ENCODE peak calls at places on chromosomes 12 and 14, in ten cellular contexts. G is suprapubic skin, W is keratinocyte, B is stomach, V is WERI-Rb-1, O is lung, P is ovary, E is psoas muscle, C is adrenal gland, S is cardiac muscle cell. X is an unnamed sample.

GRCh38 chr12:97308576-97309198 is 153.9 kb upstream of the RMST start:
- DNase-seq in G (no peak), V (no peak), O (no peak), C (peak; percentile 8), W (peak; percentile 15), E (no peak), P (no peak), B (no peak), S (peak; percentile 72), X (no peak)

GRCh38 chr14:74595006-74595735 is 16.9 kb downstream of the LTBP2 start:
- DNase-seq in O (peak; percentile 59), V (no peak), C (no peak), W (no peak), S (peak; percentile 86), E (peak; percentile 86), P (peak; percentile 88), B (no peak), G (peak; percentile 90), X (no peak)

GRCh38 chr12:98515368-98516183 is at the start of gene TMPO:
- DNase-seq in W (no peak), G (peak; percentile 91), C (peak; percentile 87), P (peak; percentile 90), E (peak; percentile 94), S (peak; percentile 94), B (peak; percentile 94), V (peak; percentile 88), O (peak; percentile 93), X (peak; percentile 91)

GRCh38 chr12:92292016-92292415 is 146.4 kb upstream of the BTG1 start:
- DNase-seq in B (no peak), V (no peak), C (no peak), O (no peak), G (no peak), E (no peak), W (no peak), P (no peak), S (no peak), X (no peak)

GRCh38 chr12:91250273-91250672 is 67.7 kb upstream of the DCN start:
- DNase-seq in C (no peak), B (no peak), S (peak; percentile 55), V (no peak), P (no peak), E (no peak), O (no peak), G (no peak), W (no peak), X (no peak)

GRCh38 chr12:21940972-21941521 is at the start of gene ABCC9:
- DNase-seq in S (peak; percentile 35), W (no peak), G (peak; percentile 68), C (peak; percentile 47), B (peak; percentile 28), V (peak; percentile 62), O (peak; percentile 34), P (peak; percentile 64), E (peak; percentile 81), X (no peak)

GRCh38 chr12:57460457-57461325 is 1.1 kb downstream of the GLI1 start:
- DNase-seq in G (no peak), B (no peak), C (no peak), O (no peak), S (no peak), V (no peak), W (no peak), P (no peak), E (no peak), X (no peak)

GRCh38 chr12:104825408-104825807 is 132.7 kb downstream of the SLC41A2 start:
- DNase-seq in P (no peak), G (no peak), S (peak; percentile 12), E (no peak), C (no peak), W (no peak), V (no peak), B (no peak), O (no peak), X (no peak)

GRCh38 chr12:115481141-115481540 is 796.4 kb downstream of the MED13L start:
- DNase-seq in C (no peak), G (no peak), V (no peak), S (no peak), P (no peak), B (no peak), O (no peak), E (no peak), W (no peak), X (no peak)

GRCh38 chr12:16221776-16222175 is 55.7 kb downstream of the SLC15A5 start:
- DNase-seq in P (no peak), G (no peak), C (no peak), W (no peak), V (no peak), B (no peak), E (no peak), O (no peak), S (no peak), X (no peak)
- TF ChIP-seq CTCF in P (no peak), G (no peak), C (no peak), W (no peak), V (no peak), B (no peak), E (no peak), O (no peak), S (no peak), X (no peak)

GRCh38 chr14:23528555-23528954 is 23.0 kb downstream of the ZFHX2 start:
- DNase-seq in C (no peak), E (no peak), W (no peak), S (no peak), P (no peak), O (no peak), V (peak; percentile 27), B (no peak), G (no peak), X (no peak)

GRCh38 chr14:23532658-23533057 is 18.9 kb downstream of the ZFHX2 start:
- DNase-seq in B (no peak), V (no peak), C (no peak), S (no peak), P (no peak), W (no peak), G (no peak), E (no peak), O (no peak), X (no peak)

GRCh38 chr14:23529016-23529740 is 22.4 kb downstream of the ZFHX2 start:
- DNase-seq in E (no peak), B (no peak), O (no peak), W (no peak), S (no peak), C (no peak), P (no peak), V (no peak), G (no peak), X (no peak)

GRCh38 chr14:23531391-23531790 is 20.2 kb downstream of the ZFHX2 start:
- DNase-seq in E (no peak), W (no peak), O (no peak), B (no peak), V (no peak), G (no peak), S (no peak), P (no peak), C (no peak), X (no peak)

DNA sequence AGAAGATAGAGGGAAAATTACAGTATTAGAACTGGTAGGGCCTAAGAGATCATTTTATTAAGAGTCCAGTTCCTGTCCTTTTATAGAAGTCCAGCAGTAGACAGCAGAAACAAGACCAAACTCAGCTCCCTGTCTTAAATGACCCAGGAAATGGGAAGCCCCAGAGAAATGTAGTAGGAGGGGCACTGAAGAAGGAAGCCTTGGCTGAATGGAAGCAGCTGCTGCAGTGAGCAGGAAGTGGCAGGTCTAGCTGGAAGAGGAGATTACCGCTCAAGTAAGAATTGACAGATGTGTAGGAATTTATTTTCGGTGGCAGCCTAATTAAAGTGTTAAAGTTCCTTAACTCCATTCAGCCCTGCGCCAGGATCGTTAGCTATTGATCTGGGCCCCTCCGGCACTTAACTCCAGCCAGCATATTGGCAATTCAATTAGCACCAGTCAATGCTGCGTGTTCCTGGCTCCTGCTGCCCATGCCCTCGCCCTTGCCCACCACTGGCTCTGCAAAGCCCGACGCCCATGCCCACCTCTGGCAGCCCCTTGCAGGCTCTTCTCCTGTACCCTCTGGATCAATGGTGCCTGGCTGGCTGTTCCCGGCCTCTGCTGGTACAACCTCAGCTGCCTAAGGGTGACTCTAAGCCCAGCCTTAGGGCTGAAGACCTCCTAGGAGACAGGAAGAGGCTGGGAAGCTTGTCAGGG is 21.1 kb downstream of the ZFHX2 start:
- DNase-seq in W (no peak), O (no peak), V (peak; percentile 29), C (no peak), G (no peak), S (peak; percentile 23), P (no peak), B (no peak), E (no peak), X (no peak)
- H3K27ac ChIP-seq in W (no peak overlapping the region), O (no peak overlapping the region), V (peak overlapping the region; percentile 34), C (no peak overlapping the region), G (no peak overlapping the region), S (no peak overlapping the region), P (no peak overlapping the region), B (no peak overlapping the region), E (no peak overlapping the region), X (no peak overlapping the region)

DNA sequence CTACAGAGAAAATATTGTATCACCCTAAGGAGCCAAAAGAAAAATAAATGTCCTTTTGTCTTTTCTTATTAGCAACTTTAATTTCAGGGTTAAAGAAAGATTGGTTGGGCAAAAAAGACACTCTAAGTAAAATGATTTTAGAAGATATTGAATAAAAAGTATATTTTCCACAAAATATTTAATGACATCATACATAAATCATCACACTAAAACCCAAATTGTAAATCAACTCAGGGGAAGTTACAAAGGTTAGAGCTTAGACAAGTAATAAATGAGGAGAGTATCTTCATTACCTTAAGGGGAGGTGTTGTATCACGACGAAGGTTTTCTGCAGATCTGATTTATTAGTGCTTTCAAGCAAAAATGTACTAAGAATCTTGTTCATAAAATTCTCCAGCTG is 377.2 kb downstream of the C12orf50 start:
- DNase-seq in O (no peak), C (no peak), P (no peak), S (no peak), W (no peak), G (no peak), E (no peak), V (no peak), B (no peak), X (no peak)
- H3K9me3 ChIP-seq in O (no peaks in the 10 kb centered on the region), C (no peaks in the 10 kb centered on the region), P (no peaks in the 10 kb centered on the region), S (no peaks in the 10 kb centered on the region), W (no peaks in the 10 kb centered on the region), G (no peaks in the 10 kb centered on the region), E (no peaks in the 10 kb centered on the region), V (no peaks in the 10 kb centered on the region), B (no peaks in the 10 kb centered on the region), X (no peaks in the 10 kb centered on the region)

DNA sequence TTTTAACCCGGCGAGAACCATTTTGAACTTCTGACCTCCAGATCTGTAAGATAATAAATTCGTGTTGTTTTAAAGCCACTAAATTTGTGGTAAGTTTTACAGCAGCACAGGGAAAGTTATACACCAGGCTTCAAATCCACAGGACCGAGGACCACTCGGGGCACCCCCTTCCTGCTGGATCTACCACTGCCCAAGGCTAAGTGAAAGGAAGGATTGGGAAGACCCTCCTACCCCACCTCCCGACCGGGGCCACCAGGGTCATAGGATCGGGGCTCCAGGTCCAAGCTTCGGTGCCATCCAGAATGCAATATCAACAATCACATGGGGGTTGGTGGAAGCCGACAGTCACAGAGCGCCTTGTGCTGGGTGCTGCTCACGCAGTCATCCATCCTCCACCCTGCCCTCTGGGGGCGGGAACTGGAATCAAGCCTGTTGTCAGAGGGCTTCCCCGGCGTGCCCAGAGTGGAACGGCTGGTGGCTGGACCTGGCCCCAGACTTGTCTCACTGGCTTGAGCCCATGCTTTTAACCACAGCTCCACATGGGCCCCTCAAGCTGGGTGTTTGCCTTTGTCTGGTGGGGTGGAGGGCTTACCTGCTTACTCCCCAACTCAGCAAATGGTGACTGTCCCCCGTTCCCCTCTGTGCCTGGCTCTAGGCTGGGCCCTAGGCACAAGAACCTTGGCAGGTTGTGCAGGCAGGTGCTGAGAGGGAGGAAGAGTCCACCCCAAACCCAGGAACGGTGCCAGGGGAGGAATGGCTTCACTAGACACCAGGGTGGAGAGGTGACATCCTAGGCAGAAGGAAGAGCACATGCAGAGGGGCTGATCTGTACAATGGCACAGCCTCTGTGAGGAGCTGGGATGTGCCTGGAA is 180.3 kb upstream of the RTL1 start:
- DNase-seq in E (no peak), G (peak; percentile 46), B (peak; percentile 21), W (no peak), V (peak; percentile 17), O (peak; percentile 27), S (no peak), P (no peak), C (no peak), X (no peak)
- TF ChIP-seq CTCF in E (no peak), G (no peak), B (no peak), W (peak; percentile 25), V (peak; percentile 49), O (no peak), S (peak; percentile 22), P (no peak), C (no peak), X (no peak)

X was measured in CD4-positive, alpha-beta T cell.